ENCODE peak calls at places on chromosomes 12 and 14, in four cellular contexts. S is fibroblast of lung, C is fibroblast of pulmonary artery, X is SK-MEL-5. F is an unnamed sample.

GRCh38 chr14:71497645-71498086 is 434.6 kb upstream of the RGS6 start:
- DNase-seq in S (peak), C (peak), X (peak), F (peak)

GRCh38 chr12:68042212-68042699 is 53.0 kb downstream of the IFNG-AS1 start:
- DNase-seq in S (no peak), C (peak), X (peak), F (no peak)

GRCh38 chr14:68709007-68709406 is 83.9 kb downstream of the ZFP36L1 start:
- DNase-seq in S (no peak), C (no peak), X (no peak), F (no peak)

GRCh38 chr14:76918176-76918750 is 92.1 kb downstream of the LRRC74A start:
- DNase-seq in S (peak), C (peak), X (no peak), F (peak)

GRCh38 chr12:39372929-39373328 is 70.0 kb downstream of the KIF21A start:
- DNase-seq in S (no peak), C (peak), X (no peak), F (peak)

GRCh38 chr14:97713023-97713422 is 915.8 kb downstream of the VRK1 start:
- DNase-seq in S (no peak), C (peak), X (no peak), F (peak)

GRCh38 chr12:571795-572531 is 91.3 kb downstream of the NINJ2 start:
- DNase-seq in S (no peak), C (no peak), X (no peak), F (no peak)

GRCh38 chr12:70854138-70854537 is 66.4 kb downstream of the PTPRR start:
- DNase-seq in S (peak), C (no peak), X (no peak), F (no peak)

GRCh38 chr12:47190271-47190750 is 110.6 kb upstream of the AMIGO2 start:
- DNase-seq in S (no peak), C (peak), X (no peak), F (peak)

GRCh38 chr12:76515271-76515670 is 44.3 kb downstream of the OSBPL8 start:
- DNase-seq in S (no peak), C (no peak), X (no peak), F (no peak)

GRCh38 chr12:94705656-94706055 is 55.3 kb upstream of the TMCC3 start:
- DNase-seq in S (no peak), C (no peak), X (no peak), F (no peak)

F was measured in astrocyte of the spinal cord.